ENCODE peak calls at places on chromosomes 4 and X, in nine cellular contexts. C is HCT116, Z is tibial nerve, M is sigmoid colon, F is A549, L is Peyer's patch, J is body of pancreas, I is breast epithelium, K is heart left ventricle. Q is an unnamed sample.

GRCh38 chr4:94457692-94458106 is 6.0 kb downstream of the PDLIM5 start:
- DNase-seq in C (no peak), Z (no peak), M (no peak), F (no peak), L (no peak), J (no peak), I (no peak), K (no peak), Q (peak; percentile 69)

GRCh38 chrX:68488657-68489056 is 10.2 kb upstream of the YIPF6 start:
- DNase-seq in C (no peak), Z (no peak), M (no peak), F (peak; percentile 43), L (peak; percentile 67), J (no peak), I (no peak), K (no peak), Q (no peak)

GRCh38 chrX:9312922-9313867 is 151.7 kb upstream of the TBL1X start:
- DNase-seq in C (peak; percentile 15), Z (peak; percentile 24), M (no peak), F (peak; percentile 7), L (peak; percentile 90), J (peak; percentile 57), I (no peak), K (peak; percentile 64), Q (no peak)

GRCh38 chr4:1404573-1405248 is 1.5 kb downstream of the NKX1-1 start:
- DNase-seq in C (no peak), Z (no peak), M (peak; percentile 30), F (no peak), L (peak; percentile 36), J (no peak), I (peak; percentile 45), K (peak; percentile 52), Q (no peak)

GRCh38 chr4:116668190-116668589 is 417.2 kb downstream of the TRAM1L1 start:
- DNase-seq in C (no peak), Z (no peak), M (no peak), F (no peak), L (no peak), J (no peak), I (no peak), K (no peak), Q (no peak)

GRCh38 chr4:83219344-83219990 is 65.1 kb downstream of the COQ2 start:
- DNase-seq in C (no peak), Z (no peak), M (no peak), F (no peak), L (peak; percentile 71), J (peak; percentile 34), I (peak; percentile 52), K (no peak), Q (no peak)

GRCh38 chrX:108177321-108177990 is 85.9 kb downstream of the ATG4A start:
- DNase-seq in C (no peak), Z (no peak), M (no peak), F (no peak), L (no peak), J (no peak), I (no peak), K (no peak), Q (no peak)

GRCh38 chr4:2831611-2832308 is 11.9 kb upstream of the ADD1 start:
- DNase-seq in C (no peak), Z (no peak), M (peak; percentile 64), F (no peak), L (peak; percentile 48), J (peak; percentile 5), I (peak; percentile 47), K (peak; percentile 53), Q (no peak)

GRCh38 chr4:41214158-41215146 is at the start of gene APBB2:
- DNase-seq in C (peak; percentile 93), Z (peak; percentile 83), M (peak; percentile 98), F (peak; percentile 86), L (peak; percentile 93), J (peak; percentile 97), I (peak; percentile 94), K (peak; percentile 95), Q (peak; percentile 80)

GRCh38 chrX:134547047-134547679 is 87.2 kb downstream of the HPRT1 start:
- DNase-seq in C (no peak), Z (no peak), M (no peak), F (peak; percentile 21), L (no peak), J (no peak), I (no peak), K (no peak), Q (no peak)

GRCh38 chr4:39255266-39255665 is 72.9 kb downstream of the WDR19 start:
- DNase-seq in C (no peak), Z (no peak), M (no peak), F (peak; percentile 7), L (no peak), J (no peak), I (no peak), K (no peak), Q (no peak)

GRCh38 chrX:43633757-43634156 is 22.3 kb upstream of the MAOA start:
- DNase-seq in C (no peak), Z (no peak), M (no peak), F (no peak), L (no peak), J (no peak), I (no peak), K (no peak), Q (no peak)

GRCh38 chr4:23614284-23614892 is 275.5 kb downstream of the PPARGC1A start:
- DNase-seq in C (no peak), Z (no peak), M (no peak), F (peak; percentile 3), L (no peak), J (no peak), I (no peak), K (no peak), Q (peak; percentile 26)

GRCh38 chr4:42626629-42627028 is 30.3 kb downstream of the ATP8A1 start:
- DNase-seq in C (no peak), Z (no peak), M (no peak), F (no peak), L (no peak), J (no peak), I (no peak), K (no peak), Q (no peak)

DNA sequence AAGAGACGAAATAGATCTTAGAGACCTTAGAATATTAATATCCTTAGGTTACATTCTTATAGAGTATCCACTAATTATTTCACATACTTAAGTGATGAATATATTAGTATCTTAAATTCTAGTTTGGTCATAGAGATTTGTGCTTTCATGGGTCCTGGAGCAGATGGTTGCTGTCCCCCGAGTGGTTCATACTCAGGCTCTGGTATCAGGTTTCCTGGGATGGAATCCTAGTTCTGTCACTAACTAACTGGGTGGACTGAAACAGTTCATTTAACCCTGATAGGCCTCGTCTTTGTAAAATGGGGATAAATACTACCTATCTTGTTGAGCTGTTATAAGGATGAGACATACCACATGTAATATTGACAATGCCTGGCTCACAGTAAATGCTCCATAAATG is 264.6 kb downstream of the TENM3 start:
- DNase-seq in C (no peak), Z (no peak), M (no peak), F (no peak), L (no peak), J (no peak), I (no peak), K (no peak), Q (no peak)
- TF ChIP-seq POLR2A in C (no peak), Z (no peak), M (no peak), F (no peak), L (no peak), J (no peak), I (no peak), K (no peak), Q (no peak)

DNA sequence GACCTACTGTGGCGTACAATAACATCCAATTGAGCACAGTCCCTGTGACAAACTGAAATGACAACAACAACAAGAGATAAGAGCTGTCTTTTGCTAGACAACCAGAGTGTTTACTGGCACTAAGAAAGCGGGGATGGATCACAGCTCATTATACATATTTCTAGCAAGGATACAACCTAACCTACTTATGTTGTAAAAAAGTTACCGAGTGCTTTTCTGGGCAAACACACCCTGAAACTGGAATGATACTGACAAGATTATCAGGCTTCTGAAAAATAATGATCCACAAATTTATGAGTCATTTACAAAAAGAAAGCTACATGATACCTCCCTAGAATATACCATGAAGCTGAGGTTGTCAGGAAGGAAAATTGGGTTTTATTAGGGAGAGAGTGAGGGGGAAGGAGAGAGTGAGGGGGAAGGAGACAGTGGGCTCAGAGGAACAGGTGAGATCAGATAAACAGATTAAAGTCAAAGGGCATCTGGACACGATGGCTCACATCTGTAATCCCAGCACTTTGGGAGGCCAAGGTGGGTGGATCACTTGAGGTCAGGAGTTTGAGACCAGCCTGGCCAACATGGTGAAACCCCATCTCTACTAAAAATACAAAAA is 20.3 kb downstream of the TBC1D9 start:
- DNase-seq in C (no peak), Z (no peak), M (no peak), F (no peak), L (no peak), J (no peak), I (no peak), K (no peak), Q (no peak)
- H3K27ac ChIP-seq in C (no peak overlapping the region), Z (no peak overlapping the region), M (no peak overlapping the region), F (no peak overlapping the region), L (no peak overlapping the region), J (no peak overlapping the region), I (no peak overlapping the region), K (no peak overlapping the region), Q (no peak overlapping the region)

GRCh38 chr4:26326791-26327190 is 6.0 kb downstream of the RBPJ start:
- DNase-seq in C (no peak), Z (no peak), M (no peak), F (no peak), L (no peak), J (no peak), I (no peak), K (no peak), Q (no peak)
- TF ChIP-seq POLR2A in C (no peak), Z (no peak), M (no peak), F (no peak), L (no peak), J (no peak), I (no peak), K (no peak), Q (no peak)

DNA sequence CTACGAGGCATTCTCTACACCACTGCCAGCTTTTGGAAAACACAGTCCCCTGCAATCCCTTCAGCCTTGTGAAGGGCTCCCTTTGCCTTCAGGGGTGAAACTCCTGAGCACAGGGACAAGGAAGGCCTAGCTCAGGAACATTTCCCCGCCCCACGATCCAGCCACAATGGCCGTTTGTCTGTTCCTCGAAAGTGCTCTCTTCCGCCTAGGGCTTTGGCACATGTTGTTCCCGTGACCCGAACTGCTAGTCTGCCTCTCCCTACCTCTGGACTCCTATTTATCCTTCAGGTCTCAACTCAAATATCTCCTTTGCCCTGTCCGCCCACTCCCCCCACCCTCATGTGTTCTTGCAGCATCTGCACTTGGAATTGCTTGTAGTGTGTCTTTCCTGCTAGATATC is 12.1 kb downstream of the FGD1 start:
- DNase-seq in C (no peak), Z (no peak), M (no peak), F (no peak), L (no peak), J (no peak), I (no peak), K (no peak), Q (no peak)
- H3K27ac ChIP-seq in C (no peak overlapping the region), Z (no peak overlapping the region), M (peak overlapping the region; percentile 74), F (no peak overlapping the region), L (no peak overlapping the region), J (no peak overlapping the region), I (no peak overlapping the region), K (no peak overlapping the region), Q (no peak overlapping the region)

GRCh38 chrX:130401415-130402210 is at the start of gene RBMX2:
- DNase-seq in C (peak; percentile 34), Z (peak; percentile 33), M (peak; percentile 85), F (peak; percentile 88), L (peak; percentile 83), J (peak; percentile 82), I (peak; percentile 58), K (peak; percentile 84), Q (peak; percentile 43)
- TF ChIP-seq POLR2A in C (peak; percentile 48), Z (peak; percentile 46), M (peak; percentile 60), F (peak; percentile 69), L (peak; percentile 59), J (peak; percentile 71), I (no peak), K (peak; percentile 76), Q (peak; percentile 61)

Q was measured in gastrocnemius medialis.